ENCODE peak calls at places on chromosomes 11 and 22, in five cellular contexts. T is mucosa of descending colon, U is brain microvascular endothelial cell, G is H7, Y is gastrocnemius medialis. I is an unnamed sample.
A peak's percentile ranks its signal among the peaks of the same experiment; 100 is the strongest.

GRCh38 chr11:127006311-127006710 is 5.7 kb upstream of the KIRREL3 start:
- DNase-seq in U (no peak), G (no peak), T (no peak), Y (no peak), I (no peak)

GRCh38 chr11:12319734-12320387 is 57.5 kb upstream of the PARVA start:
- DNase-seq in G (no peak), T (no peak), Y (no peak), U (no peak), I (no peak)

GRCh38 chr11:9738126-9738525 is 74.2 kb downstream of the SWAP70 start:
- DNase-seq in T (no peak), G (no peak), Y (no peak), U (no peak), I (no peak)

GRCh38 chr11:64357904-64358535 is 942 bp upstream of the RPS6KA4 start:
- DNase-seq in G (peak; percentile 66), U (no peak), T (peak; percentile 57), Y (no peak), I (peak; percentile 66)

GRCh38 chr11:105740164-105740903 is 130.5 kb downstream of the GRIA4 start:
- DNase-seq in Y (no peak), T (no peak), G (no peak), U (no peak), I (no peak)

GRCh38 chr22:17930455-17931313 is 93.7 kb downstream of the MICAL3 start:
- DNase-seq in U (no peak), G (no peak), Y (no peak), T (no peak), I (no peak)

GRCh38 chr22:37486224-37486845 is at the start of gene MFNG:
- DNase-seq in Y (peak; percentile 58), U (no peak), T (peak; percentile 85), G (peak; percentile 98), I (peak; percentile 90)

GRCh38 chr11:107018902-107019493 is 722 bp upstream of the GUCY1A2 start:
- DNase-seq in T (peak; percentile 29), U (peak; percentile 77), Y (peak; percentile 8), G (peak; percentile 75), I (peak; percentile 94)

GRCh38 chr11:84566681-84567080 is 1060.5 kb downstream of the DLG2 start:
- DNase-seq in Y (no peak), U (no peak), G (no peak), T (no peak), I (no peak)

GRCh38 chr11:115051938-115052590 is 373.7 kb downstream of the NXPE2 start:
- DNase-seq in G (no peak), Y (no peak), U (no peak), T (no peak), I (no peak)

GRCh38 chr11:124551987-124552386 is 8.5 kb upstream of the OR8B12 start:
- DNase-seq in U (no peak), Y (no peak), T (no peak), G (no peak), I (no peak)

GRCh38 chr11:85756401-85757200 is 54.3 kb downstream of the SYTL2 start:
- DNase-seq in U (no peak), Y (no peak), T (peak; percentile 52), G (no peak), I (no peak)

GRCh38 chr11:119051440-119052162 is 5.4 kb downstream of the HYOU1 start:
- DNase-seq in G (no peak), U (no peak), Y (no peak), T (no peak), I (no peak)

GRCh38 chr11:17780668-17781067 is 46.1 kb downstream of the KCNC1 start:
- DNase-seq in U (no peak), G (no peak), Y (no peak), T (no peak), I (no peak)

GRCh38 chr22:44667829-44668189 is 34.2 kb upstream of the PRR5 start:
- DNase-seq in U (no peak), G (peak; percentile 46), Y (no peak), T (peak; percentile 50), I (peak; percentile 64)

GRCh38 chr11:78664606-78665005 is 89.9 kb upstream of the NARS2 start:
- DNase-seq in T (no peak), Y (no peak), U (no peak), G (no peak), I (no peak)

DNA sequence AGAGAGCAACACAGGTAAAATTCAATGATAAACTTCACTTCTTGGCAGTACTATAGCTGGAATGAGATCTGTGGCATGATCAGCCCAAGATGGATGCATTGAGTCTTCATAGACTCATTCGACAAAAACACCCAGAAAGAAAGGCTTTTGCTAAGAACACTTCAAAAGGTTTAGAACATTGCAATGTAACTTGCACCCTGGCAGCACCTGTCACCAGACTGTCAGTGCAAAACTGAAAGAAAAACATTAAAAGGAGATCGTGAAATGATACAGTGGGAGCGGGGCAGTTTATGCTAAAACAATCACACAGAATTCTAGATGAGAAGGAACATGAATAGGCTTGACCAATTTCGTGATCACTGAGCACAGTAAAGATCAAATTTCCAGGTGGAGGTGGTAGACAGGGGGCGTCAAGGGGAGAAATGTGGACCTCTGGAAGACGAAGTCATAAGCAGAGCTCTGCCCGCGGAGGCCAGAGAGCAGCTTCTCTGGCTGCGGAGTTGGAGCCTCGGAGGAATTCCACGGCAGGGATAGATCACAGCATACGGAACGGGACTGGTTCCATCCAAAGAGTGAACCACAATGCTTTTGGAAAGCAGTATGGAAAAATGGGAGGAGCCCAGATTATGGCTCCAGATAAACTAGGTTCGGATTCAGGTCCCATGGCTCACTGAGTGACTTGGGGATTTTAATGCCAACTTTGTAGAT is 11.9 kb downstream of the VSIG10L2 start:
- DNase-seq in Y (no peak), T (no peak), G (no peak), U (no peak), I (no peak)
- H3K36me3 ChIP-seq in Y (no peaks in the 10 kb centered on the region), T (no peaks in the 10 kb centered on the region), G (no peaks in the 10 kb centered on the region), U (no peaks in the 10 kb centered on the region), I (no peaks in the 10 kb centered on the region)

GRCh38 chr11:10797561-10797960 is 11.2 kb downstream of the EIF4G2 start:
- DNase-seq in T (no peak), Y (no peak), G (no peak), U (no peak), I (no peak)
- H3K36me3 ChIP-seq in T (peaks cover 37% of the 10 kb centered on the region), Y (peaks cover 66% of the 10 kb centered on the region), G (peaks cover 51% of the 10 kb centered on the region), U (peaks cover 70% of the 10 kb centered on the region), I (peaks cover 66% of the 10 kb centered on the region)

GRCh38 chr11:70332567-70332966 is 62.1 kb downstream of the PPFIA1 start:
- DNase-seq in U (no peak), T (no peak), Y (no peak), G (no peak), I (no peak)
- H3K36me3 ChIP-seq in U (peaks cover 45% of the 10 kb centered on the region), T (peaks cover 17% of the 10 kb centered on the region), Y (peaks cover 86% of the 10 kb centered on the region), G (peaks cover 50% of the 10 kb centered on the region), I (peaks cover 99% of the 10 kb centered on the region)

GRCh38 chr22:30876925-30877553 is 91.5 kb downstream of the MORC2 start:
- DNase-seq in U (no peak), Y (peak; percentile 3), T (no peak), G (no peak), I (no peak)

GRCh38 chr22:30879398-30879797 is 89.2 kb downstream of the MORC2 start:
- DNase-seq in U (no peak), Y (no peak), G (peak; percentile 55), T (no peak), I (no peak)

GRCh38 chr22:30877662-30878515 is 90.7 kb downstream of the MORC2 start:
- DNase-seq in T (peak; percentile 9), G (peak; percentile 68), Y (no peak), U (no peak), I (peak; percentile 34)

GRCh38 chr22:30880181-30880601 is 88.4 kb downstream of the MORC2 start:
- DNase-seq in T (no peak), Y (no peak), U (no peak), G (no peak), I (no peak)

GRCh38 chr22:30878516-30879365 is 89.8 kb downstream of the MORC2 start:
- DNase-seq in Y (no peak), G (no peak), U (no peak), T (no peak), I (no peak)
- H3K36me3 ChIP-seq in Y (no peaks in the 10 kb centered on the region), G (no peaks in the 10 kb centered on the region), U (no peaks in the 10 kb centered on the region), T (no peaks in the 10 kb centered on the region), I (no peaks in the 10 kb centered on the region)

GRCh38 chr22:46351767-46352166 is 16.3 kb downstream of the TRMU start:
- DNase-seq in Y (no peak), U (no peak), G (no peak), T (peak; percentile 18), I (no peak)
- H3K36me3 ChIP-seq in Y (peaks cover 82% of the 10 kb centered on the region), U (peaks cover 74% of the 10 kb centered on the region), G (peaks cover 32% of the 10 kb centered on the region), T (peaks cover 12% of the 10 kb centered on the region), I (peaks cover 86% of the 10 kb centered on the region)

GRCh38 chr11:19929655-19930054 is 217.0 kb downstream of the NAV2 start:
- DNase-seq in T (no peak), U (peak; percentile 43), G (no peak), Y (no peak), I (no peak)

GRCh38 chr11:19933132-19933735 is 220.6 kb downstream of the NAV2 start:
- DNase-seq in T (no peak), Y (no peak), U (no peak), G (no peak), I (no peak)

GRCh38 chr11:19931141-19931767 is 218.6 kb downstream of the NAV2 start:
- DNase-seq in T (no peak), G (no peak), U (no peak), Y (no peak), I (no peak)

GRCh38 chr11:19933801-19934488 is 221.3 kb downstream of the NAV2 start:
- DNase-seq in T (no peak), Y (no peak), U (no peak), G (no peak), I (no peak)

DNA sequence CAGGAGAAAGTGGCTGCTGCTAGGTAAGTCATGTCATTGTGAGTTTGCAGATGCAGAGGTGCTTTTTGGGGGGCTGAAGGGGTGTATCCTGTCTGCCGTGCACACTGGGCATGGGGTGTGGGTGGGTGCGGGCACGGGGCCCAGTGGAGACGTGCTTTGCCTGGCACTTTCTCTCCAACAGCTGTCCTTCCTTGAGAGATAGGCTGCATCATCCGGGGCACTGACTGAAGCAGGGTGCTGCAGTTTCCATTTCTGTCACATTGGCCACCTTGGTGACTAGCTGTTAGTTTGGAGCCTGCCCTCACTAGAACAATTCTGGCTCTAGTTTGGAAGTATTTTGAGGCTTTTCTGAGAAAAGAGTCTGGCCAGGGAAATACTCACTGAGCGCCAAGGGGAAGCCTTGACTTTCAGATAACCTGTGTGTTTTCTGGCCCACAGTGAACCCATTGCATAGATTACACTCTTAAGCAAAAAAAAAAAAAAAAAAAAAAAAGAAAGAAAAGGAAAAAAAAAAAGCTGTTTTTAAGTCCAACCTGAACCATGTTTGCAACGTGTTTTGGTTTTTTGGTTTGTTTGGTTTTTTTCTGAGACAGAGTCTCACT is 219.2 kb downstream of the NAV2 start:
- DNase-seq in T (no peak), U (no peak), G (no peak), Y (no peak), I (no peak)
- H3K36me3 ChIP-seq in T (no peaks in the 10 kb centered on the region), U (peaks cover 3% of the 10 kb centered on the region), G (peaks cover 4% of the 10 kb centered on the region), Y (no peaks in the 10 kb centered on the region), I (no peaks in the 10 kb centered on the region)

GRCh38 chr22:36321797-36322601 is 65.8 kb downstream of the MYH9 start:
- DNase-seq in T (no peak), Y (no peak), U (no peak), G (no peak), I (no peak)
- H3K36me3 ChIP-seq in T (peaks cover 18% of the 10 kb centered on the region), Y (peaks cover 92% of the 10 kb centered on the region), U (peaks cover 98% of the 10 kb centered on the region), G (peaks cover 76% of the 10 kb centered on the region), I (peaks cover 100% of the 10 kb centered on the region)

I was measured in endodermal cell.